ENCODE peak calls at places on chromosomes 6 and 20, in eight cellular contexts. Q, Z, A, D, T, B, W and X are unnamed samples.

GRCh38 chr6:12483712-12484111 is 193.6 kb downstream of the EDN1 start:
- DNase-seq in D (no peak), Q (no peak), Z (no peak), A (no peak), B (no peak), T (no peak), W (peak; percentile 12), X (no peak)

GRCh38 chr20:52332649-52333048 is 141.1 kb upstream of the ZFP64 start:
- DNase-seq in B (no peak), T (no peak), D (no peak), A (no peak), Z (no peak), W (no peak), Q (no peak), X (no peak)

GRCh38 chr6:87066449-87067288 is 28.2 kb downstream of the CGA start:
- DNase-seq in Q (no peak), D (no peak), Z (peak; percentile 31), A (peak; percentile 42), W (peak; percentile 45), T (no peak), B (peak; percentile 45), X (no peak)

GRCh38 chr6:22717906-22718305 is 148.5 kb downstream of the HDGFL1 start:
- DNase-seq in Q (no peak), B (no peak), D (no peak), A (peak; percentile 39), T (no peak), W (peak; percentile 55), Z (no peak), X (no peak)

GRCh38 chr6:6332240-6332639 is 11.8 kb upstream of the F13A1 start:
- DNase-seq in Q (no peak), B (no peak), A (no peak), W (no peak), T (no peak), Z (no peak), D (no peak), X (no peak)

GRCh38 chr6:122207794-122208193 is 191.7 kb upstream of the HSF2 start:
- DNase-seq in B (no peak), Z (no peak), T (no peak), A (no peak), Q (no peak), W (no peak), D (no peak), X (no peak)

GRCh38 chr20:22833851-22834250 is 201.3 kb upstream of the SSTR4 start:
- DNase-seq in B (no peak), Z (peak; percentile 70), W (no peak), T (no peak), A (no peak), D (no peak), Q (no peak), X (no peak)

GRCh38 chr6:77715588-77715987 is 62.7 kb downstream of the MEI4 start:
- DNase-seq in A (no peak), D (no peak), T (no peak), Q (no peak), Z (no peak), B (no peak), W (no peak), X (no peak)

GRCh38 chr20:57941572-57942381 is 232.0 kb upstream of the PMEPA1 start:
- DNase-seq in Z (no peak), A (no peak), B (no peak), Q (no peak), T (no peak), W (peak; percentile 42), D (no peak), X (no peak)

GRCh38 chr20:41048475-41049242 is 20.0 kb downstream of the TOP1 start:
- DNase-seq in W (no peak), A (no peak), T (no peak), Q (no peak), Z (no peak), D (no peak), B (no peak), X (no peak)

GRCh38 chr6:40359808-40360207 is 227.4 kb downstream of the LRFN2 start:
- DNase-seq in D (no peak), W (no peak), Q (no peak), T (no peak), Z (no peak), A (no peak), B (no peak), X (no peak)

GRCh38 chr6:135592276-135592675 is 94.7 kb upstream of the AHI1 start:
- DNase-seq in B (no peak), W (no peak), D (no peak), T (no peak), Q (no peak), Z (no peak), A (no peak), X (no peak)

GRCh38 chr6:100673641-100674040 is 207.5 kb downstream of the ASCC3 start:
- DNase-seq in T (no peak), Q (no peak), D (no peak), W (no peak), Z (no peak), A (no peak), B (peak; percentile 3), X (no peak)

GRCh38 chr6:109945091-109945490 is 33.0 kb upstream of the GPR6 start:
- DNase-seq in B (no peak), T (no peak), D (no peak), W (no peak), A (no peak), Z (no peak), Q (no peak), X (no peak)

GRCh38 chr6:170301184-170301583 is 5.4 kb upstream of the FAM120B start:
- DNase-seq in B (no peak), Q (no peak), A (no peak), T (no peak), D (no peak), W (no peak), Z (no peak), X (no peak)

GRCh38 chr20:19947611-19948264 is 69.4 kb upstream of the NAA20 start:
- DNase-seq in T (no peak), D (no peak), Q (no peak), W (peak; percentile 87), Z (peak; percentile 34), A (no peak), B (no peak), X (no peak)

GRCh38 chr20:1215386-1216170 is 10.3 kb upstream of the RAD21L1 start:
- DNase-seq in Q (no peak), A (no peak), B (no peak), D (no peak), Z (peak; percentile 60), T (no peak), W (no peak), X (no peak)

GRCh38 chr20:61959301-61959700 is 106.4 kb downstream of the TAF4 start:
- DNase-seq in D (no peak), B (no peak), Q (peak; percentile 17), A (no peak), Z (peak; percentile 85), W (no peak), T (no peak), X (no peak)

GRCh38 chr20:21528870-21529269 is 15.0 kb upstream of the NKX2-2 start:
- DNase-seq in B (no peak), D (no peak), Q (no peak), A (no peak), T (no peak), Z (no peak), W (no peak), X (no peak)

GRCh38 chr6:158040051-158040803 is 58.6 kb downstream of the SYNJ2 start:
- DNase-seq in Q (peak; percentile 9), A (no peak), T (peak; percentile 38), W (no peak), B (no peak), Z (peak; percentile 94), D (no peak), X (no peak)
- H3K27ac ChIP-seq in Q (no peak overlapping the region), A (peak overlapping the region; percentile 56), T (peak overlapping the region; percentile 98), W (peak overlapping the region; percentile 46), B (no peak overlapping the region), Z (peak overlapping the region; percentile 80), D (peak overlapping the region; percentile 51), X (peak overlapping the region; percentile 88)

GRCh38 chr6:26441977-26442376 is 1.7 kb downstream of the BTN3A3 start:
- DNase-seq in A (no peak), B (no peak), Q (no peak), D (no peak), Z (no peak), W (no peak), T (no peak), X (no peak)

GRCh38 chr6:26439552-26440125 is 665 bp upstream of the BTN3A3 start:
- DNase-seq in W (no peak), D (no peak), A (no peak), B (no peak), Z (no peak), T (no peak), Q (no peak), X (no peak)

GRCh38 chr6:26438000-26438399 is 2.3 kb upstream of the BTN3A3 start:
- DNase-seq in B (no peak), Q (no peak), Z (no peak), A (no peak), W (no peak), D (no peak), T (no peak), X (no peak)

GRCh38 chr6:26439151-26439550 is 1.2 kb upstream of the BTN3A3 start:
- DNase-seq in B (no peak), Z (no peak), A (no peak), T (no peak), W (no peak), D (no peak), Q (no peak), X (no peak)

GRCh38 chr6:26440977-26441358 is 664 bp downstream of the BTN3A3 start:
- DNase-seq in B (no peak), W (no peak), T (no peak), A (no peak), Z (no peak), Q (no peak), D (no peak), X (no peak)
- H3K4me3 ChIP-seq in B (no peak overlapping the region), W (no peak overlapping the region), T (peak overlapping the region; percentile 70), A (peak overlapping the region; percentile 61), Z (no peak overlapping the region), Q (peak overlapping the region; percentile 58), D (peak overlapping the region; percentile 52), X (peak overlapping the region; percentile 84)

GRCh38 chr6:137001287-137001976 is 43.3 kb downstream of the IL20RA start:
- DNase-seq in A (no peak), B (no peak), Z (no peak), Q (no peak), D (no peak), W (no peak), T (no peak), X (no peak)
- H3K27ac ChIP-seq in A (no peak overlapping the region), B (no peak overlapping the region), Z (no peak overlapping the region), Q (no peak overlapping the region), D (no peak overlapping the region), W (no peak overlapping the region), T (no peak overlapping the region), X (no peak overlapping the region)

DNA sequence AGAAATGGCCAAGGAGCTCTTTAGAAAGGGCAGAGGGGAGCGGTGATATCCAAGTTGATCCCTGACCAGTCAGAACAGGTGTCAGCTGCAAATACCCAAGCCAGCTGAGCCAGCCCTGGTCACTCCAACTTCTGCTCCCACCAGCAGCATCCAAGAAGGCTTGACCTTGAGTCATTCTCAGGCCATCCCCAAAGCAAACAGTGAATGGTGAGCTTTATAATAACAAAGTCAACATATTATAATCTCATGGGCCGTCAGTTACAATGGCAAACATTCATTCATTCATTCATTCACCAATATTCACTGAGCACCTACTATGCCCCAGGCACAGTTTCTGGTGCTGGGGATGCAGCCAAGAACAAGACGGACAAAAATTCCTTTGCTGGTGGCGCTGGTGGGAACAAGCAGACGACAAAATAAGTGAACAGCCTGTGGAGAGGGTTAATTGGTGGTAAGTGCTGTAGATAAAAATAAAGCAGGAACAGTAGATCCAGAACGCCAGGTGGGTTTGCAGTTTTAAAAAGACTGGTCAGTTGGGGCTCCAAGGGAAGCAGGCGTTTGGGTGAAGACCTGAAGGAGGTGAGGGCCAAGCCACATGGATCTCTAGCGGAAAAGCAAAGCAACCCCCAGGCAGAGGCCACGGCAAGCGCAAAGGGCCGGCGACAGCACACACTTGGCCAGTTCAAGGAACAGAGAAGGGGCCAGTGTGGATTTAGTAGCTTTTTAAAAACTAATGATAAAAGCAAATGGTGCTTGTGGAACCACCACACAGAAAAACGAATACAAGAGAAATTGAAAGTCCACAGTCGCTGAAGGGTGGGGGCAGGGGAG is 131.8 kb upstream of the PTPN1 start:
- DNase-seq in Z (no peak), T (no peak), Q (no peak), D (no peak), A (no peak), W (no peak), B (no peak), X (no peak)
- H3K4me3 ChIP-seq in Z (no peak overlapping the region), T (peak overlapping the region; percentile 59), Q (peak overlapping the region; percentile 28), D (peak overlapping the region; percentile 24), A (peak overlapping the region; percentile 19), W (no peak overlapping the region), B (no peak overlapping the region), X (no peak overlapping the region)